ENCODE peak calls at places on chromosomes 11 and 22, in four cellular contexts. W is AG10803; F is right lobe of liver; G is CD8-positive, alpha-beta memory T cell. Z is an unnamed sample.
A peak's percentile ranks its signal among the peaks of the same experiment; 100 is the strongest.

GRCh38 chr11:35583126-35583525 is 35.1 kb upstream of the FJX1 start:
- DNase-seq in W (peak; percentile 79), F (no peak), G (no peak), Z (no peak)

GRCh38 chr11:62593434-62594044 is 2.2 kb upstream of the TUT1 start:
- DNase-seq in W (peak; percentile 79), F (peak; percentile 82), G (peak; percentile 69), Z (peak; percentile 76)

GRCh38 chr11:57791321-57792059 is 29.9 kb downstream of the CTNND1 start:
- DNase-seq in W (no peak), F (no peak), G (no peak), Z (no peak)

GRCh38 chr11:105202844-105203548 is 63.4 kb upstream of the CARD18 start:
- DNase-seq in W (no peak), F (no peak), G (no peak), Z (no peak)

GRCh38 chr11:115996125-115996807 is 492.1 kb upstream of the CADM1 start:
- DNase-seq in W (no peak), F (no peak), G (no peak), Z (no peak)

GRCh38 chr22:46459347-46460065 is 77.9 kb downstream of the CELSR1 start:
- DNase-seq in W (no peak), F (no peak), G (no peak), Z (no peak)

GRCh38 chr11:96424693-96425092 is 34.9 kb downstream of the JRKL start:
- DNase-seq in W (peak; percentile 70), F (no peak), G (no peak), Z (no peak)

GRCh38 chr11:7514099-7514725 is 413 bp downstream of the PPFIBP2 start:
- DNase-seq in W (no peak), F (peak; percentile 62), G (peak; percentile 6), Z (no peak)

GRCh38 chr22:44398791-44399190 is 86.0 kb upstream of the SHISAL1 start:
- DNase-seq in W (no peak), F (no peak), G (no peak), Z (no peak)

GRCh38 chr11:119365071-119365591 is 16.4 kb downstream of the USP2 start:
- DNase-seq in W (peak; percentile 35), F (no peak), G (no peak), Z (no peak)

GRCh38 chr11:69962152-69962551 is 116.0 kb upstream of the ANO1 start:
- DNase-seq in W (no peak), F (no peak), G (no peak), Z (no peak)

GRCh38 chr11:16204261-16204660 is 152.1 kb downstream of the SOX6 start:
- DNase-seq in W (no peak), F (no peak), G (no peak), Z (no peak)

GRCh38 chr22:45423524-45423923 is 10.0 kb downstream of the RIBC2 start:
- DNase-seq in W (no peak), F (no peak), G (no peak), Z (no peak)

GRCh38 chr11:45026835-45027234 is 76.2 kb upstream of the TP53I11 start:
- DNase-seq in W (no peak), F (no peak), G (no peak), Z (no peak)

GRCh38 chr22:45678961-45679912 is 7.6 kb downstream of the ATXN10 start:
- DNase-seq in W (peak; percentile 73), F (no peak), G (no peak), Z (no peak)

GRCh38 chr11:112697371-112697770 is 263.8 kb upstream of the NCAM1 start:
- DNase-seq in W (no peak), F (no peak), G (no peak), Z (no peak)

GRCh38 chr11:68610452-68611116 is 73.8 kb upstream of the GAL start:
- DNase-seq in W (peak; percentile 11), F (no peak), G (no peak), Z (no peak)

GRCh38 chr11:117188620-117189081 is 10.1 kb downstream of the SIDT2 start:
- DNase-seq in W (no peak), F (peak; percentile 38), G (no peak), Z (no peak)

GRCh38 chr11:104090767-104091166 is 54.3 kb downstream of the DDI1 start:
- DNase-seq in W (peak; percentile 80), F (no peak), G (no peak), Z (no peak)

GRCh38 chr11:108340958-108341357 is 118.1 kb downstream of the ATM start:
- DNase-seq in W (no peak), F (no peak), G (no peak), Z (no peak)

GRCh38 chr22:28009272-28009827 is 90.3 kb upstream of the PITPNB start:
- DNase-seq in W (peak; percentile 86), F (peak; percentile 71), G (peak; percentile 50), Z (peak; percentile 55)

GRCh38 chr11:27411330-27411729 is 48.3 kb upstream of the CCDC34 start:
- DNase-seq in W (no peak), F (no peak), G (no peak), Z (no peak)

GRCh38 chr11:108698844-108699642 is 34.2 kb downstream of the DDX10 start:
- DNase-seq in W (peak; percentile 9), F (no peak), G (no peak), Z (no peak)

GRCh38 chr22:38353142-38353629 is 36.0 kb upstream of the CSNK1E start:
- DNase-seq in W (peak; percentile 31), F (peak; percentile 74), G (peak; percentile 51), Z (peak; percentile 59)

GRCh38 chr11:69472053-69472765 is 9.3 kb upstream of the LINC01488 start:
- DNase-seq in W (no peak), F (peak; percentile 15), G (no peak), Z (no peak)

GRCh38 chr11:112165049-112165448 is 1.2 kb upstream of the IL18 start:
- DNase-seq in W (no peak), F (no peak), G (no peak), Z (no peak)

GRCh38 chr11:74090701-74091100 is 80.1 kb downstream of the C2CD3 start:
- DNase-seq in W (no peak), F (no peak), G (no peak), Z (no peak)

GRCh38 chr11:65782816-65783228 is 2.0 kb upstream of the AP5B1 start:
- DNase-seq in W (no peak), F (no peak), G (no peak), Z (no peak)

GRCh38 chr11:74466916-74467885 is at the start of gene KCNE3:
- DNase-seq in W (peak; percentile 23), F (peak; percentile 61), G (no peak), Z (no peak)

GRCh38 chr11:109426442-109426841 is 4.5 kb downstream of the C11orf87 start:
- DNase-seq in W (no peak), F (no peak), G (no peak), Z (no peak)

GRCh38 chr11:41146326-41146725 is 313.1 kb downstream of the LRRC4C start:
- DNase-seq in W (no peak), F (no peak), G (no peak), Z (no peak)

GRCh38 chr11:125494987-125495725 is 909 bp downstream of the FEZ1 start:
- DNase-seq in W (peak; percentile 39), F (peak; percentile 43), G (no peak), Z (no peak)

GRCh38 chr11:129248618-129249017 is 56.5 kb upstream of the ARHGAP32 start:
- DNase-seq in W (peak; percentile 66), F (no peak), G (no peak), Z (no peak)

GRCh38 chr22:22060200-22061084 is 77.9 kb upstream of the TOP3B start:
- DNase-seq in W (no peak), F (peak; percentile 79), G (no peak), Z (peak; percentile 39)